ENCODE peak calls at places on chromosomes 16 and 17, in five cellular contexts. T is T-cell; B is naive thymus-derived CD4-positive, alpha-beta T cell; P is cardiac septum; M is RCC 7860. S is an unnamed sample.

GRCh38 chr16:70430667-70431536 is 8.0 kb downstream of the ST3GAL2 start:
- DNase-seq in T (peak), B (peak), P (no peak), M (peak), S (no peak)

GRCh38 chr17:6994666-6995246 is 1.1 kb upstream of the ALOX12 start:
- DNase-seq in T (no peak), B (no peak), P (no peak), M (peak), S (no peak)

GRCh38 chr16:78720416-78720815 is 621.0 kb downstream of the WWOX start:
- DNase-seq in T (no peak), B (no peak), P (no peak), M (no peak), S (no peak)

GRCh38 chr16:66240996-66241395 is 125.5 kb upstream of the CDH5 start:
- DNase-seq in T (no peak), B (no peak), P (no peak), M (no peak), S (no peak)

GRCh38 chr16:67563708-67564468 is 1.6 kb downstream of the CTCF start:
- DNase-seq in T (no peak), B (peak), P (no peak), M (peak), S (peak)

GRCh38 chr17:41824086-41824485 is 11.3 kb downstream of the FKBP10 start:
- DNase-seq in T (no peak), B (no peak), P (no peak), M (no peak), S (no peak)

GRCh38 chr16:10964891-10965326 is 20.5 kb downstream of the CLEC16A start:
- DNase-seq in T (peak), B (peak), P (no peak), M (no peak), S (no peak)

GRCh38 chr17:1797323-1797722 is 32.4 kb downstream of the SMYD4 start:
- DNase-seq in T (no peak), B (no peak), P (no peak), M (no peak), S (peak)